ENCODE peak calls at places on chromosomes 3 and 15, in five cellular contexts. V is OCI-LY7; A is CD8-positive, alpha-beta T cell; E is WERI-Rb-1; J is colonic mucosa. O is an unnamed sample.

GRCh38 chr3:52277972-52278509 is 408 bp downstream of the WDR82 start:
- DNase-seq in V (peak), A (peak), E (no peak), J (peak), O (peak)

GRCh38 chr3:30689202-30689641 is 82.8 kb downstream of the TGFBR2 start:
- DNase-seq in V (no peak), A (no peak), E (no peak), J (peak), O (peak)

GRCh38 chr3:138197058-138197457 is 10.0 kb downstream of the ARMC8 start:
- DNase-seq in V (no peak), A (no peak), E (no peak), J (no peak), O (no peak)

GRCh38 chr3:99869621-99870020 is 52.0 kb downstream of the CMSS1 start:
- DNase-seq in V (no peak), A (no peak), E (no peak), J (no peak), O (no peak)

GRCh38 chr3:129441782-129442181 is 1.8 kb downstream of the IFT122 start:
- DNase-seq in V (no peak), A (no peak), E (no peak), J (no peak), O (peak)

GRCh38 chr3:180059351-180059750 is 22.6 kb upstream of the PEX5L start:
- DNase-seq in V (no peak), A (no peak), E (peak), J (no peak), O (no peak)

GRCh38 chr15:32119694-32120330 is 89.5 kb downstream of the CHRNA7 start:
- DNase-seq in V (no peak), A (no peak), E (peak), J (no peak), O (peak)

GRCh38 chr3:19934098-19934566 is at the start of gene EFHB:
- DNase-seq in V (no peak), A (no peak), E (peak), J (peak), O (peak)

GRCh38 chr3:192772495-192772894 is 45.2 kb upstream of the FGF12 start:
- DNase-seq in V (no peak), A (no peak), E (peak), J (no peak), O (no peak)

GRCh38 chr3:196274585-196274984 is 12.9 kb downstream of the PCYT1A start:
- DNase-seq in V (no peak), A (peak), E (no peak), J (no peak), O (no peak)

GRCh38 chr3:39404943-39405686 is 1.4 kb upstream of the RPSA start:
- DNase-seq in V (no peak), A (no peak), E (no peak), J (no peak), O (no peak)

GRCh38 chr15:83365370-83365938 is 81.0 kb upstream of the BNC1 start:
- DNase-seq in V (no peak), A (no peak), E (no peak), J (no peak), O (peak)

GRCh38 chr3:88773766-88774165 is 333.7 kb upstream of the EPHA3 start:
- DNase-seq in V (no peak), A (no peak), E (no peak), J (no peak), O (no peak)

GRCh38 chr3:111666041-111666735 is 71.0 kb upstream of the ZBED2 start:
- DNase-seq in V (no peak), A (no peak), E (no peak), J (no peak), O (no peak)

GRCh38 chr15:65945616-65946015 is 76.3 kb downstream of the RAB11A start:
- DNase-seq in V (peak), A (no peak), E (peak), J (no peak), O (no peak)
- TF ChIP-seq CTCF in V (peak), A (no peak), E (peak), J (no peak), O (no peak)

GRCh38 chr3:114659109-114660081 is 365.6 kb downstream of the TIGIT start:
- DNase-seq in V (no peak), A (no peak), E (no peak), J (peak), O (peak)
- TF ChIP-seq CTCF in V (no peak), A (no peak), E (no peak), J (no peak), O (peak)

DNA sequence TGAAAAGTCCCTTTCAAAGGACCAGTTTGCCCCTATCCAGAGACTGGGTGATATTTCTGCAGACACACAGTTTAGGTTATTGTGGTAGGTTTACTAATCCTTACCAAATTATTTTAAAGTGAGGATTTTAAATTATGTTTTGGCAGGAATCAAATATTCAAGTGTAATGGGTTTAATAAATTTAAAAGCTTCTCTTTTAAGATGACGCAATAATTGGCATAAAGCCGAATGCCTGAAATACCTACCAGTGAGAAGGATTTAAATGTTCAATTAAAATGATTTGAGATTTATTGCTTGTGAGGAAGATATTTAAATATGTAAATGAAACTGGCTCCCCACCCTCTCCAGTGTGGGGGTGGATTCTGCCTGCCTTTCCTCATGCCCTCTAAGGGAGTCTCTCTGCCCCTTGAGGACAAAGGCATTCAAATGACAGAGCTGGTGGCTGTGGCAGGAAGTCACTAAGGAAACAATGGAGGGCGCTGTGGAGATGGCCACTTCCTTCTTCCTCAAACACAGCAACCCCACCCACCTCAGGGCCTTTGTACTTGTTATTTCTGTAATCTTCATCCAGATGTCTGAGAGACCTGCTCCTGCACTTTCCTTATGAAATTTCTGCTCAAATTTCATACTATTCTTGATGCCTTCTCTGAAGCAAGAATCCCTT is 131.7 kb downstream of the TNIK start:
- DNase-seq in V (peak), A (peak), E (peak), J (peak), O (peak)
- TF ChIP-seq CTCF in V (peak), A (peak), E (peak), J (no peak), O (peak)

GRCh38 chr3:27484002-27484844 is at the start of gene SLC4A7:
- DNase-seq in V (peak), A (peak), E (peak), J (peak), O (peak)
- TF ChIP-seq CTCF in V (no peak), A (no peak), E (no peak), J (no peak), O (no peak)

GRCh38 chr3:170221924-170222646 is at the start of gene PRKCI:
- DNase-seq in V (peak), A (peak), E (peak), J (peak), O (peak)

GRCh38 chr3:170225166-170225565 is 2.9 kb downstream of the PRKCI start:
- DNase-seq in V (no peak), A (no peak), E (no peak), J (no peak), O (no peak)

GRCh38 chr3:170226426-170226960 is 4.3 kb downstream of the PRKCI start:
- DNase-seq in V (no peak), A (no peak), E (no peak), J (no peak), O (no peak)

GRCh38 chr3:170220871-170221270 is 1.4 kb upstream of the PRKCI start:
- DNase-seq in V (no peak), A (no peak), E (no peak), J (no peak), O (no peak)

DNA sequence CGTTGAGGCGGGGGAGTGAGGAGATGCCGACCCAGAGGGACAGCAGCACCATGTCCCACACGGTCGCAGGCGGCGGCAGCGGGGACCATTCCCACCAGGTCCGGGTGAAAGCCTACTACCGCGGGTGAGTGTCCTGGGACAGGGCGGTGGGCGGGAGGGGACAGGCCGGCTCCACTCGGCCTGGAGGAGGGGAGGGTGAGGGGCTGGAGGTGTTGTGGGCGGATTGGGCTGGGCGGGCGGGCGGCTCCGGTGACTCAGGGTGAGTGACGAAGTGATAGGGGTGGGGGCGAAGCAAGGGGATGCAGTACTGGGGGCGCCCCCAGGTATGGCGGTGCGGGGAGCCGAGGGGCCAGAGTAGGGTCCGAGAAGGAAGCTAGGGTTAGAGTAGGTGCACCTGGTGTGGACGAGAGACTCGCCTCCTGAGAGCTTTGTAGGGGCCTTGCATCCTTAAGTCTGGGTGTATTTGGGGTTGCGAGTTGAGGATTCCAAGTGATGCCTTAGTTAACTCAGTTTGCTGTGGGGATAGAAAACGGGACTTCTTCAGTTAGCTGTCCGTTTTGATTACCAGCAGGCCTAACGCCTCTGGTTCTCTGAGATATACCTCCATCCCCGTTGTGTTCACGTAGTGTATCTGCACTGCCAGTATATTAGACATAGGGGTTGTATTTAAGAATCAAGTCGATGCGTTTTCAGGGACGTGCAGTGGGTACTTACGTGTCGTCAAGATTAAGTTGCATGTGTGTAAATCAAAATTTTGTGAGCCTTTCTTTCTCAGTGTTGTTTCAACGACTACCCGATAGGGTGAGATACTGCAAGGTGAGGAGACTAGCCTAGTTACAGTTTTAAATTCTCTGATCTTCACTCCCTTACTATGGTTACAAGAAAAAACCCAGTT is 670 bp downstream of the PRKCI start:
- DNase-seq in V (peak), A (peak), E (peak), J (peak), O (peak)
- TF ChIP-seq CTCF in V (peak), A (peak), E (no peak), J (no peak), O (no peak)

GRCh38 chr3:159731254-159731653 is 257.4 kb upstream of the IL12A start:
- DNase-seq in V (no peak), A (no peak), E (no peak), J (no peak), O (no peak)

GRCh38 chr3:159734681-159735080 is 254.0 kb upstream of the IL12A start:
- DNase-seq in V (no peak), A (no peak), E (no peak), J (no peak), O (no peak)

GRCh38 chr3:159727506-159727905 is 261.1 kb upstream of the IL12A start:
- DNase-seq in V (no peak), A (no peak), E (no peak), J (no peak), O (no peak)

GRCh38 chr3:159733194-159733860 is 255.3 kb upstream of the IL12A start:
- DNase-seq in V (no peak), A (no peak), E (no peak), J (no peak), O (no peak)

DNA sequence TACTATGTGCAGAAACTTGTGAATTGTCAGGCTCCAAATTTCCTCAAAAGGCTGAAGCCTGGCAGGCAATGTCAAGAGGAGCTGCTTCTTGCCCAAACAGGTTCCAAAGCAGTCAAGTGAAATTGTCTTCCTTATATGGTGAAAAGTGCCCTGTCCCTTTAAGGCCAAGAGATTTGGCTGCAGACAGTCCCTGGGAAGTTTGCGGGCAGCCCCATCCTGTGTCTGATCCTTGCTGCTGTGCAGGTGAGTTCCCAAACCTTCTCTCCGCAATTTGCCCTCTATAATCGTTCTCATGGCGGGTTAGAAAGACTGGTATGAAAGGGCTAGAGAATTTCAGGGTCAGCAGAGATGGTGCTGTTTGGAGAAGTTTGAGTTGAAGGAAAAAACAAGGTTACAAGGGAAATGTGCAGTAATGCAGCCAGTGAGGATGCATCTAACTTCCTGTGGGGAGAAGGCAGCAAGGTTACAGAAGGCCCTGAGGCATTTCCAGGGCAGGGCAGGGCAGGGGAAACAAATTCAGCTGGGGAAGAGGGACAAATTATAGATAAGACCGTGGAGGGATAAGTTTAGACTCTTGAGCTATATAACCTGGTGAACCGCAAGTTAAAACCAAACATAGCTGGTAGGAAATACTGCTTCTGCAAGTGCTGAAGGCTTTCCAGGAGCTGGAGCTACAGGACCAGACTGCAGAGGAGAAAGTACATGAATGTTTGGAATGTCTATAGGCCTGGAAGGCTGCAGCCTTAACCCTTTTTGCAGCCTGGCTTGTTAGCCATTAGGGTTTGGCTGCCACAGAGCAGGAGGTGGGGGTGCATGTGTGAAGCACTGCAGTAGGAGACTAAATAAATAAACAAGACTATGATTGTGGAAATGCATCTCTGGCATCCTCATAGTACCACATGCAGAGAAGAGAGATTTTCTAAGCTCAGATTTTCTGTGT is 256.2 kb upstream of the IL12A start:
- DNase-seq in V (no peak), A (no peak), E (no peak), J (no peak), O (no peak)
- TF ChIP-seq CTCF in V (no peak), A (no peak), E (no peak), J (no peak), O (no peak)

GRCh38 chr3:170437696-170438407 is 19.2 kb downstream of the CLDN11 start:
- DNase-seq in V (no peak), A (no peak), E (no peak), J (no peak), O (no peak)
- TF ChIP-seq CTCF in V (no peak), A (no peak), E (no peak), J (no peak), O (no peak)